ENCODE peak calls at places on chromosomes 7 and 10, in eight cellular contexts. One of them, this sample, is unnamed.

GRCh38 chr7:151735854-151736402 is 141.0 kb downstream of the PRKAG2 start:
- DNase-seq in GOT3: no peak
- DNase-seq in upper lobe of left lung: no peak
- DNase-seq in GM12865: no peak
- DNase-seq in ovary: no peak
- DNase-seq in COR-L47: peak; percentile 90
- DNase-seq in T-helper 1 cell: no peak
- DNase-seq in GM10248: no peak
- DNase-seq in this sample: no peak

GRCh38 chr10:29734980-29735627 is 100.3 kb upstream of the SVIL start:
- DNase-seq in ovary: peak; percentile 58
- DNase-seq in GM10248: peak; percentile 52
- DNase-seq in upper lobe of left lung: peak; percentile 71
- DNase-seq in GOT3: no peak
- DNase-seq in GM12865: peak; percentile 40
- DNase-seq in COR-L47: peak; percentile 27
- DNase-seq in T-helper 1 cell: peak; percentile 54
- DNase-seq in this sample: peak; percentile 60

GRCh38 chr7:8305625-8306388 is 43.8 kb upstream of the ICA1 start:
- DNase-seq in ovary: no peak
- DNase-seq in COR-L47: no peak
- DNase-seq in GOT3: no peak
- DNase-seq in GM12865: peak; percentile 11
- DNase-seq in T-helper 1 cell: no peak
- DNase-seq in GM10248: no peak
- DNase-seq in upper lobe of left lung: no peak
- DNase-seq in this sample: no peak

GRCh38 chr7:128351296-128352123 is 7.8 kb upstream of the RBM28 start:
- DNase-seq in COR-L47: no peak
- DNase-seq in GM10248: no peak
- DNase-seq in upper lobe of left lung: no peak
- DNase-seq in GOT3: no peak
- DNase-seq in T-helper 1 cell: no peak
- DNase-seq in GM12865: no peak
- DNase-seq in ovary: no peak
- DNase-seq in this sample: no peak

GRCh38 chr7:92973293-92973731 is 136.9 kb upstream of the CDK6 start:
- DNase-seq in GM12865: no peak
- DNase-seq in ovary: no peak
- DNase-seq in GOT3: no peak
- DNase-seq in T-helper 1 cell: no peak
- DNase-seq in GM10248: no peak
- DNase-seq in upper lobe of left lung: no peak
- DNase-seq in COR-L47: no peak
- DNase-seq in this sample: no peak

GRCh38 chr10:7424315-7424714 is 13.5 kb upstream of the SFMBT2 start:
- DNase-seq in ovary: no peak
- DNase-seq in upper lobe of left lung: no peak
- DNase-seq in T-helper 1 cell: peak; percentile 38
- DNase-seq in GM12865: no peak
- DNase-seq in COR-L47: no peak
- DNase-seq in GOT3: no peak
- DNase-seq in GM10248: no peak
- DNase-seq in this sample: peak; percentile 38

GRCh38 chr7:45197461-45197860 is 39.9 kb downstream of the RAMP3 start:
- DNase-seq in ovary: no peak
- DNase-seq in T-helper 1 cell: no peak
- DNase-seq in GM12865: no peak
- DNase-seq in GOT3: no peak
- DNase-seq in GM10248: no peak
- DNase-seq in COR-L47: no peak
- DNase-seq in upper lobe of left lung: no peak
- DNase-seq in this sample: no peak

GRCh38 chr10:117136391-117136975 is 1.6 kb downstream of the VAX1 start:
- DNase-seq in COR-L47: no peak
- DNase-seq in T-helper 1 cell: no peak
- DNase-seq in GM10248: no peak
- DNase-seq in upper lobe of left lung: no peak
- DNase-seq in ovary: no peak
- DNase-seq in GM12865: no peak
- DNase-seq in GOT3: no peak
- DNase-seq in this sample: no peak

GRCh38 chr7:27154901-27155815 is 1.3 kb downstream of the HOXA7 start:
- DNase-seq in COR-L47: no peak
- DNase-seq in GM10248: no peak
- DNase-seq in ovary: peak; percentile 3
- DNase-seq in GM12865: peak; percentile 21
- DNase-seq in GOT3: no peak
- DNase-seq in upper lobe of left lung: peak; percentile 20
- DNase-seq in T-helper 1 cell: no peak
- DNase-seq in this sample: no peak

GRCh38 chr7:95921543-95921942 is 149.2 kb downstream of the DYNC1I1 start:
- DNase-seq in T-helper 1 cell: peak; percentile 47
- DNase-seq in GM12865: no peak
- DNase-seq in COR-L47: no peak
- DNase-seq in ovary: no peak
- DNase-seq in GOT3: no peak
- DNase-seq in upper lobe of left lung: no peak
- DNase-seq in GM10248: no peak
- DNase-seq in this sample: no peak

GRCh38 chr7:5549096-5549896 is 125.7 kb upstream of the TNRC18 start:
- DNase-seq in GM12865: peak; percentile 24
- DNase-seq in GM10248: no peak
- DNase-seq in ovary: no peak
- DNase-seq in upper lobe of left lung: peak; percentile 75
- DNase-seq in T-helper 1 cell: no peak
- DNase-seq in COR-L47: no peak
- DNase-seq in GOT3: peak; percentile 29
- DNase-seq in this sample: peak; percentile 30

GRCh38 chr10:84258034-84258695 is 13.3 kb downstream of the RGR start:
- DNase-seq in upper lobe of left lung: no peak
- DNase-seq in COR-L47: no peak
- DNase-seq in T-helper 1 cell: no peak
- DNase-seq in GM10248: no peak
- DNase-seq in GM12865: no peak
- DNase-seq in GOT3: no peak
- DNase-seq in ovary: no peak
- DNase-seq in this sample: peak; percentile 14

GRCh38 chr7:43295429-43295828 is 183.0 kb downstream of the HECW1 start:
- DNase-seq in ovary: no peak
- DNase-seq in GOT3: no peak
- DNase-seq in COR-L47: no peak
- DNase-seq in upper lobe of left lung: no peak
- DNase-seq in T-helper 1 cell: no peak
- DNase-seq in GM12865: no peak
- DNase-seq in GM10248: no peak
- DNase-seq in this sample: no peak

GRCh38 chr7:8014399-8014798 is 45.8 kb downstream of the GLCCI1 start:
- DNase-seq in ovary: no peak
- DNase-seq in GM10248: no peak
- DNase-seq in GM12865: no peak
- DNase-seq in upper lobe of left lung: no peak
- DNase-seq in T-helper 1 cell: no peak
- DNase-seq in COR-L47: no peak
- DNase-seq in GOT3: no peak
- DNase-seq in this sample: no peak

GRCh38 chr7:31850066-31850465 is 163.1 kb downstream of the PPP1R17 start:
- DNase-seq in GOT3: no peak
- DNase-seq in T-helper 1 cell: no peak
- DNase-seq in ovary: no peak
- DNase-seq in COR-L47: no peak
- DNase-seq in GM12865: no peak
- DNase-seq in GM10248: no peak
- DNase-seq in upper lobe of left lung: no peak
- DNase-seq in this sample: no peak

GRCh38 chr7:152103691-152104090 is 78.2 kb downstream of the GALNT11 start:
- DNase-seq in GM12865: no peak
- DNase-seq in T-helper 1 cell: no peak
- DNase-seq in GOT3: no peak
- DNase-seq in ovary: no peak
- DNase-seq in GM10248: no peak
- DNase-seq in COR-L47: no peak
- DNase-seq in upper lobe of left lung: no peak
- DNase-seq in this sample: no peak

GRCh38 chr7:138864667-138865066 is 66.7 kb upstream of the ATP6V0A4 start:
- DNase-seq in ovary: no peak
- DNase-seq in T-helper 1 cell: peak; percentile 65
- DNase-seq in GOT3: no peak
- DNase-seq in COR-L47: no peak
- DNase-seq in upper lobe of left lung: no peak
- DNase-seq in GM12865: no peak
- DNase-seq in GM10248: no peak
- DNase-seq in this sample: no peak

GRCh38 chr10:75283150-75284096 is 47.7 kb upstream of the COMTD1 start:
- DNase-seq in upper lobe of left lung: no peak
- DNase-seq in GOT3: no peak
- DNase-seq in ovary: peak; percentile 49
- DNase-seq in GM12865: no peak
- DNase-seq in GM10248: no peak
- DNase-seq in COR-L47: peak; percentile 35
- DNase-seq in T-helper 1 cell: no peak
- DNase-seq in this sample: no peak

GRCh38 chr10:4639960-4640359 is 186.0 kb upstream of the AKR1E2 start:
- DNase-seq in COR-L47: no peak
- DNase-seq in GM12865: no peak
- DNase-seq in GOT3: no peak
- DNase-seq in ovary: peak; percentile 20
- DNase-seq in GM10248: no peak
- DNase-seq in T-helper 1 cell: no peak
- DNase-seq in upper lobe of left lung: no peak
- DNase-seq in this sample: no peak

GRCh38 chr7:122885583-122886356 is 490 bp downstream of the CADPS2 start:
- DNase-seq in upper lobe of left lung: peak; percentile 30
- DNase-seq in GM12865: peak; percentile 28
- DNase-seq in GM10248: peak; percentile 39
- DNase-seq in COR-L47: peak; percentile 38
- DNase-seq in ovary: peak; percentile 22
- DNase-seq in GOT3: peak; percentile 21
- DNase-seq in T-helper 1 cell: no peak
- DNase-seq in this sample: no peak

GRCh38 chr7:43904533-43905208 is 1.7 kb downstream of the URGCP start:
- DNase-seq in GM12865: no peak
- DNase-seq in upper lobe of left lung: no peak
- DNase-seq in GOT3: no peak
- DNase-seq in T-helper 1 cell: no peak
- DNase-seq in GM10248: no peak
- DNase-seq in ovary: no peak
- DNase-seq in COR-L47: no peak
- DNase-seq in this sample: no peak

GRCh38 chr7:158373761-158374545 is 213.7 kb downstream of the PTPRN2 start:
- DNase-seq in GM12865: no peak
- DNase-seq in GM10248: no peak
- DNase-seq in upper lobe of left lung: no peak
- DNase-seq in GOT3: no peak
- DNase-seq in COR-L47: no peak
- DNase-seq in ovary: no peak
- DNase-seq in T-helper 1 cell: no peak
- DNase-seq in this sample: no peak

GRCh38 chr10:11395581-11396310 is 215.7 kb downstream of the USP6NL start:
- DNase-seq in T-helper 1 cell: no peak
- DNase-seq in GOT3: no peak
- DNase-seq in COR-L47: no peak
- DNase-seq in GM12865: no peak
- DNase-seq in ovary: no peak
- DNase-seq in GM10248: no peak
- DNase-seq in upper lobe of left lung: no peak
- DNase-seq in this sample: no peak

GRCh38 chr10:287029-287428 is 151.8 kb downstream of the ZMYND11 start:
- DNase-seq in T-helper 1 cell: no peak
- DNase-seq in GM10248: no peak
- DNase-seq in upper lobe of left lung: no peak
- DNase-seq in GM12865: no peak
- DNase-seq in COR-L47: no peak
- DNase-seq in ovary: no peak
- DNase-seq in GOT3: no peak
- DNase-seq in this sample: no peak

GRCh38 chr7:130959743-130960207 is 225.8 kb upstream of the KLF14 start:
- DNase-seq in COR-L47: no peak
- DNase-seq in GOT3: no peak
- DNase-seq in ovary: no peak
- DNase-seq in T-helper 1 cell: peak; percentile 77
- DNase-seq in upper lobe of left lung: no peak
- DNase-seq in GM10248: no peak
- DNase-seq in GM12865: peak; percentile 74
- DNase-seq in this sample: peak; percentile 57

GRCh38 chr7:55552320-55553086 is 19.8 kb downstream of the VOPP1 start:
- DNase-seq in COR-L47: peak; percentile 58
- DNase-seq in ovary: no peak
- DNase-seq in GM10248: no peak
- DNase-seq in GOT3: no peak
- DNase-seq in upper lobe of left lung: peak; percentile 44
- DNase-seq in GM12865: no peak
- DNase-seq in T-helper 1 cell: no peak
- DNase-seq in this sample: no peak

GRCh38 chr7:121752706-121753105 is 120.3 kb upstream of the PTPRZ1 start:
- DNase-seq in ovary: no peak
- DNase-seq in GM10248: no peak
- DNase-seq in upper lobe of left lung: no peak
- DNase-seq in COR-L47: peak; percentile 33
- DNase-seq in GM12865: peak; percentile 20
- DNase-seq in GOT3: no peak
- DNase-seq in T-helper 1 cell: no peak
- DNase-seq in this sample: no peak